ENCODE peak calls at places on chromosomes 3 and 15, in ten cellular contexts. One of them, this sample, is unnamed.

GRCh38 chr15:81914734-81915234 is 131.0 kb downstream of the MEX3B start:
- DNase-seq in HCT116: no peak
- DNase-seq in fibroblast of lung: no peak
- DNase-seq in skeletal muscle cell: peak
- DNase-seq in AG10803: no peak
- DNase-seq in coronary artery: no peak
- DNase-seq in OCI-LY7: no peak
- DNase-seq in GM23338: no peak
- DNase-seq in heart right ventricle: peak
- DNase-seq in Caco-2: no peak
- DNase-seq in this sample: no peak

GRCh38 chr15:71526061-71526460 is 284.3 kb upstream of the NR2E3 start:
- DNase-seq in HCT116: no peak
- DNase-seq in fibroblast of lung: peak
- DNase-seq in skeletal muscle cell: no peak
- DNase-seq in AG10803: peak
- DNase-seq in coronary artery: no peak
- DNase-seq in OCI-LY7: no peak
- DNase-seq in GM23338: peak
- DNase-seq in heart right ventricle: no peak
- DNase-seq in Caco-2: no peak
- DNase-seq in this sample: peak

GRCh38 chr3:40267940-40268707 is 41.4 kb upstream of the EIF1B start:
- DNase-seq in HCT116: no peak
- DNase-seq in fibroblast of lung: peak
- DNase-seq in skeletal muscle cell: no peak
- DNase-seq in AG10803: peak
- DNase-seq in coronary artery: no peak
- DNase-seq in OCI-LY7: no peak
- DNase-seq in GM23338: no peak
- DNase-seq in heart right ventricle: no peak
- DNase-seq in Caco-2: no peak
- DNase-seq in this sample: no peak

GRCh38 chr3:195071916-195072820 is 198.8 kb downstream of the XXYLT1 start:
- DNase-seq in HCT116: no peak
- DNase-seq in fibroblast of lung: no peak
- DNase-seq in skeletal muscle cell: no peak
- DNase-seq in AG10803: no peak
- DNase-seq in coronary artery: no peak
- DNase-seq in OCI-LY7: no peak
- DNase-seq in GM23338: no peak
- DNase-seq in heart right ventricle: no peak
- DNase-seq in Caco-2: peak
- DNase-seq in this sample: no peak

GRCh38 chr15:42716626-42717025 is 20.3 kb downstream of the CDAN1 start:
- DNase-seq in HCT116: no peak
- DNase-seq in fibroblast of lung: no peak
- DNase-seq in skeletal muscle cell: no peak
- DNase-seq in AG10803: peak
- DNase-seq in coronary artery: no peak
- DNase-seq in OCI-LY7: no peak
- DNase-seq in GM23338: no peak
- DNase-seq in heart right ventricle: no peak
- DNase-seq in Caco-2: no peak
- DNase-seq in this sample: no peak

GRCh38 chr3:185172086-185173049 is 19.5 kb upstream of the C3orf70 start:
- DNase-seq in HCT116: no peak
- DNase-seq in fibroblast of lung: no peak
- DNase-seq in skeletal muscle cell: no peak
- DNase-seq in AG10803: no peak
- DNase-seq in coronary artery: no peak
- DNase-seq in OCI-LY7: no peak
- DNase-seq in GM23338: peak
- DNase-seq in heart right ventricle: no peak
- DNase-seq in Caco-2: no peak
- DNase-seq in this sample: no peak

GRCh38 chr3:127299276-127299675 is 11.4 kb upstream of the PRR20G start:
- DNase-seq in HCT116: no peak
- DNase-seq in fibroblast of lung: no peak
- DNase-seq in skeletal muscle cell: no peak
- DNase-seq in AG10803: no peak
- DNase-seq in coronary artery: no peak
- DNase-seq in OCI-LY7: no peak
- DNase-seq in GM23338: no peak
- DNase-seq in heart right ventricle: no peak
- DNase-seq in Caco-2: no peak
- DNase-seq in this sample: no peak

GRCh38 chr15:74302821-74303359 is 64.6 kb downstream of the CYP11A1 start:
- DNase-seq in HCT116: no peak
- DNase-seq in fibroblast of lung: no peak
- DNase-seq in skeletal muscle cell: no peak
- DNase-seq in AG10803: no peak
- DNase-seq in coronary artery: no peak
- DNase-seq in OCI-LY7: peak
- DNase-seq in GM23338: peak
- DNase-seq in heart right ventricle: peak
- DNase-seq in Caco-2: peak
- DNase-seq in this sample: no peak

GRCh38 chr3:89145995-89146394 is 38.6 kb downstream of the EPHA3 start:
- DNase-seq in HCT116: no peak
- DNase-seq in fibroblast of lung: peak
- DNase-seq in skeletal muscle cell: peak
- DNase-seq in AG10803: peak
- DNase-seq in coronary artery: no peak
- DNase-seq in OCI-LY7: no peak
- DNase-seq in GM23338: no peak
- DNase-seq in heart right ventricle: no peak
- DNase-seq in Caco-2: no peak
- DNase-seq in this sample: peak

GRCh38 chr3:108085821-108086350 is 4.9 kb downstream of the CD47 start:
- DNase-seq in HCT116: no peak
- DNase-seq in fibroblast of lung: peak
- DNase-seq in skeletal muscle cell: no peak
- DNase-seq in AG10803: peak
- DNase-seq in coronary artery: no peak
- DNase-seq in OCI-LY7: no peak
- DNase-seq in GM23338: no peak
- DNase-seq in heart right ventricle: no peak
- DNase-seq in Caco-2: no peak
- DNase-seq in this sample: no peak

GRCh38 chr3:105495021-105495420 is 128.3 kb downstream of the ALCAM start:
- DNase-seq in HCT116: no peak
- DNase-seq in fibroblast of lung: peak
- DNase-seq in skeletal muscle cell: no peak
- DNase-seq in AG10803: peak
- DNase-seq in coronary artery: no peak
- DNase-seq in OCI-LY7: no peak
- DNase-seq in GM23338: no peak
- DNase-seq in heart right ventricle: no peak
- DNase-seq in Caco-2: no peak
- DNase-seq in this sample: no peak

GRCh38 chr3:79414821-79415220 is 353.0 kb downstream of the ROBO1 start:
- DNase-seq in HCT116: no peak
- DNase-seq in fibroblast of lung: peak
- DNase-seq in skeletal muscle cell: peak
- DNase-seq in AG10803: peak
- DNase-seq in coronary artery: no peak
- DNase-seq in OCI-LY7: no peak
- DNase-seq in GM23338: no peak
- DNase-seq in heart right ventricle: no peak
- DNase-seq in Caco-2: no peak
- DNase-seq in this sample: peak

GRCh38 chr3:126212629-126213375 is 32.4 kb upstream of the ALDH1L1 start:
- DNase-seq in HCT116: no peak
- DNase-seq in fibroblast of lung: peak
- DNase-seq in skeletal muscle cell: no peak
- DNase-seq in AG10803: peak
- DNase-seq in coronary artery: no peak
- DNase-seq in OCI-LY7: no peak
- DNase-seq in GM23338: peak
- DNase-seq in heart right ventricle: peak
- DNase-seq in Caco-2: peak
- DNase-seq in this sample: no peak

GRCh38 chr3:187665010-187665409 is 5.2 kb downstream of the SST start:
- DNase-seq in HCT116: no peak
- DNase-seq in fibroblast of lung: no peak
- DNase-seq in skeletal muscle cell: no peak
- DNase-seq in AG10803: no peak
- DNase-seq in coronary artery: no peak
- DNase-seq in OCI-LY7: no peak
- DNase-seq in GM23338: no peak
- DNase-seq in heart right ventricle: no peak
- DNase-seq in Caco-2: no peak
- DNase-seq in this sample: no peak

GRCh38 chr3:128561504-128561903 is 68.5 kb upstream of the GATA2 start:
- DNase-seq in HCT116: no peak
- DNase-seq in fibroblast of lung: no peak
- DNase-seq in skeletal muscle cell: no peak
- DNase-seq in AG10803: no peak
- DNase-seq in coronary artery: no peak
- DNase-seq in OCI-LY7: no peak
- DNase-seq in GM23338: no peak
- DNase-seq in heart right ventricle: no peak
- DNase-seq in Caco-2: no peak
- DNase-seq in this sample: no peak

DNA sequence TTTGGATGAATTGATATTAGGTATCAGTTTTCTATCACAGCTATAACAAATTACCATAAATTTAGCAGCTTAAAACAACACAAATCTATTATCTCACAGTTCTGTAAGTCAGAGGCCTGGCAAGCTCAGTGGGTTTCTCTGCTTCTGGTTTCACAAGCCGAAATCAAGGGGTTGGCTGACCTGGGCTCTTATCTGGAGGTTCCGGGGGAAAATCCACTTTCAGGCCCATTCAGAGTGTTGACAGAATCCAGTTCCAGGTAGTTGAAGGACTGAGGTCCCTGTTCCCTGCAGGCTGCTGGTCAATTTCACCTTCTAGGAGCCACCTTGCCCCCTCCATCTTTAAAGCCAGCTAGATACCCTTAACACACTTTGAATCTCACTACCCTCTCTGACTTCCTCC is 11.1 kb upstream of the HHATL start:
- DNase-seq in HCT116: no peak
- DNase-seq in fibroblast of lung: no peak
- DNase-seq in skeletal muscle cell: no peak
- DNase-seq in AG10803: no peak
- DNase-seq in coronary artery: peak
- DNase-seq in OCI-LY7: no peak
- DNase-seq in GM23338: no peak
- DNase-seq in heart right ventricle: no peak
- DNase-seq in Caco-2: no peak
- DNase-seq in this sample: no peak
- H3K4me3 ChIP-seq in HCT116: no peak
- H3K4me3 ChIP-seq in fibroblast of lung: no peak
- H3K4me3 ChIP-seq in skeletal muscle cell: no peak
- H3K4me3 ChIP-seq in AG10803: no peak
- H3K4me3 ChIP-seq in coronary artery: no peak
- H3K4me3 ChIP-seq in OCI-LY7: no peak
- H3K4me3 ChIP-seq in GM23338: no peak
- H3K4me3 ChIP-seq in heart right ventricle: no peak
- H3K4me3 ChIP-seq in Caco-2: no peak
- H3K4me3 ChIP-seq in this sample: no peak

GRCh38 chr3:14811733-14812132 is 7.0 kb upstream of the FGD5 start:
- DNase-seq in HCT116: no peak
- DNase-seq in fibroblast of lung: no peak
- DNase-seq in skeletal muscle cell: no peak
- DNase-seq in AG10803: no peak
- DNase-seq in coronary artery: no peak
- DNase-seq in OCI-LY7: no peak
- DNase-seq in GM23338: peak
- DNase-seq in heart right ventricle: peak
- DNase-seq in Caco-2: no peak
- DNase-seq in this sample: no peak
- H3K4me3 ChIP-seq in HCT116: no peak
- H3K4me3 ChIP-seq in fibroblast of lung: no peak
- H3K4me3 ChIP-seq in skeletal muscle cell: no peak
- H3K4me3 ChIP-seq in AG10803: no peak
- H3K4me3 ChIP-seq in coronary artery: peak
- H3K4me3 ChIP-seq in OCI-LY7: no peak
- H3K4me3 ChIP-seq in GM23338: peak
- H3K4me3 ChIP-seq in heart right ventricle: peak
- H3K4me3 ChIP-seq in Caco-2: no peak
- H3K4me3 ChIP-seq in this sample: no peak

GRCh38 chr15:98292442-98293240 is 332.1 kb downstream of the ARRDC4 start:
- DNase-seq in HCT116: peak
- DNase-seq in fibroblast of lung: no peak
- DNase-seq in skeletal muscle cell: no peak
- DNase-seq in AG10803: peak
- DNase-seq in coronary artery: no peak
- DNase-seq in OCI-LY7: peak
- DNase-seq in GM23338: peak
- DNase-seq in heart right ventricle: peak
- DNase-seq in Caco-2: peak
- DNase-seq in this sample: no peak
- H3K4me3 ChIP-seq in HCT116: no peak
- H3K4me3 ChIP-seq in fibroblast of lung: no peak
- H3K4me3 ChIP-seq in skeletal muscle cell: no peak
- H3K4me3 ChIP-seq in AG10803: no peak
- H3K4me3 ChIP-seq in coronary artery: peak
- H3K4me3 ChIP-seq in OCI-LY7: no peak
- H3K4me3 ChIP-seq in GM23338: peak
- H3K4me3 ChIP-seq in heart right ventricle: no peak
- H3K4me3 ChIP-seq in Caco-2: no peak
- H3K4me3 ChIP-seq in this sample: no peak

GRCh38 chr3:149333518-149333859 is at the start of gene TM4SF18:
- DNase-seq in HCT116: no peak
- DNase-seq in fibroblast of lung: no peak
- DNase-seq in skeletal muscle cell: no peak
- DNase-seq in AG10803: no peak
- DNase-seq in coronary artery: no peak
- DNase-seq in OCI-LY7: no peak
- DNase-seq in GM23338: peak
- DNase-seq in heart right ventricle: no peak
- DNase-seq in Caco-2: no peak
- DNase-seq in this sample: no peak
- H3K4me3 ChIP-seq in HCT116: no peak
- H3K4me3 ChIP-seq in fibroblast of lung: no peak
- H3K4me3 ChIP-seq in skeletal muscle cell: no peak
- H3K4me3 ChIP-seq in AG10803: no peak
- H3K4me3 ChIP-seq in coronary artery: peak
- H3K4me3 ChIP-seq in OCI-LY7: no peak
- H3K4me3 ChIP-seq in GM23338: no peak
- H3K4me3 ChIP-seq in heart right ventricle: peak
- H3K4me3 ChIP-seq in Caco-2: no peak
- H3K4me3 ChIP-seq in this sample: no peak

GRCh38 chr3:71752911-71753715 is 542 bp upstream of the GPR27 start:
- DNase-seq in HCT116: no peak
- DNase-seq in fibroblast of lung: no peak
- DNase-seq in skeletal muscle cell: no peak
- DNase-seq in AG10803: no peak
- DNase-seq in coronary artery: no peak
- DNase-seq in OCI-LY7: no peak
- DNase-seq in GM23338: peak
- DNase-seq in heart right ventricle: no peak
- DNase-seq in Caco-2: no peak
- DNase-seq in this sample: no peak
- H3K4me3 ChIP-seq in HCT116: no peak
- H3K4me3 ChIP-seq in fibroblast of lung: no peak
- H3K4me3 ChIP-seq in skeletal muscle cell: peak
- H3K4me3 ChIP-seq in AG10803: no peak
- H3K4me3 ChIP-seq in coronary artery: peak
- H3K4me3 ChIP-seq in OCI-LY7: no peak
- H3K4me3 ChIP-seq in GM23338: peak
- H3K4me3 ChIP-seq in heart right ventricle: peak
- H3K4me3 ChIP-seq in Caco-2: peak
- H3K4me3 ChIP-seq in this sample: no peak

This sample was measured in AG09309.